ENCODE peak calls at places on chromosome 3, in four cellular contexts. Q is H9, W is neural progenitor cell, P is HepG2. O is an unnamed sample.

GRCh38 chr3:173066044-173066679 is 74.9 kb downstream of the SPATA16 start:
- DNase-seq in Q (no peak), W (peak; percentile 6), P (no peak), O (no peak)

GRCh38 chr3:149077638-149078037 is 8.7 kb downstream of the HLTF start:
- DNase-seq in Q (no peak), W (no peak), P (no peak), O (no peak)

GRCh38 chr3:63791974-63792373 is 27.1 kb upstream of the C3orf49 start:
- DNase-seq in Q (no peak), W (peak; percentile 35), P (no peak), O (no peak)

GRCh38 chr3:10352146-10352911 is 31.4 kb upstream of the SEC13 start:
- DNase-seq in Q (no peak), W (no peak), P (no peak), O (no peak)

GRCh38 chr3:118734664-118735063 is 300.0 kb downstream of the IGSF11 start:
- DNase-seq in Q (no peak), W (no peak), P (no peak), O (no peak)

GRCh38 chr3:118077332-118077731 is 957.3 kb downstream of the IGSF11 start:
- DNase-seq in Q (no peak), W (no peak), P (no peak), O (no peak)

GRCh38 chr3:178001670-178002101 is 534.5 kb upstream of the KCNMB2 start:
- DNase-seq in Q (no peak), W (no peak), P (no peak), O (peak; percentile 42)

GRCh38 chr3:112411425-112411824 is 78.5 kb downstream of the CD200 start:
- DNase-seq in Q (no peak), W (no peak), P (no peak), O (no peak)

GRCh38 chr3:110743202-110743601 is 328.4 kb upstream of the NECTIN3 start:
- DNase-seq in Q (no peak), W (peak; percentile 5), P (peak; percentile 83), O (no peak)

GRCh38 chr3:34022147-34022546 is 223.7 kb downstream of the PDCD6IP start:
- DNase-seq in Q (no peak), W (no peak), P (no peak), O (no peak)

GRCh38 chr3:45887285-45887684 is 942 bp downstream of the CCR9 start:
- DNase-seq in Q (no peak), W (no peak), P (no peak), O (no peak)
- H2AFZ ChIP-seq in Q (no peak overlapping the region), W (no peak overlapping the region), P (no peak overlapping the region), O (no peak overlapping the region)

GRCh38 chr3:46763178-46763577 is 45.5 kb upstream of the PRSS50 start:
- DNase-seq in Q (no peak), W (no peak), P (no peak), O (no peak)

GRCh38 chr3:46755646-46756045 is 38.0 kb upstream of the PRSS50 start:
- DNase-seq in Q (no peak), W (no peak), P (no peak), O (no peak)

GRCh38 chr3:46764206-46764605 is 46.5 kb upstream of the PRSS50 start:
- DNase-seq in Q (no peak), W (no peak), P (no peak), O (no peak)

GRCh38 chr3:46756642-46757041 is 39.0 kb upstream of the PRSS50 start:
- DNase-seq in Q (no peak), W (no peak), P (no peak), O (no peak)

GRCh38 chr3:46759239-46760152 is 41.8 kb upstream of the PRSS50 start:
- DNase-seq in Q (no peak), W (peak; percentile 10), P (no peak), O (no peak)
- H2AFZ ChIP-seq in Q (no peak overlapping the region), W (peak overlapping the region; percentile 54), P (no peak overlapping the region), O (no peak overlapping the region)

DNA sequence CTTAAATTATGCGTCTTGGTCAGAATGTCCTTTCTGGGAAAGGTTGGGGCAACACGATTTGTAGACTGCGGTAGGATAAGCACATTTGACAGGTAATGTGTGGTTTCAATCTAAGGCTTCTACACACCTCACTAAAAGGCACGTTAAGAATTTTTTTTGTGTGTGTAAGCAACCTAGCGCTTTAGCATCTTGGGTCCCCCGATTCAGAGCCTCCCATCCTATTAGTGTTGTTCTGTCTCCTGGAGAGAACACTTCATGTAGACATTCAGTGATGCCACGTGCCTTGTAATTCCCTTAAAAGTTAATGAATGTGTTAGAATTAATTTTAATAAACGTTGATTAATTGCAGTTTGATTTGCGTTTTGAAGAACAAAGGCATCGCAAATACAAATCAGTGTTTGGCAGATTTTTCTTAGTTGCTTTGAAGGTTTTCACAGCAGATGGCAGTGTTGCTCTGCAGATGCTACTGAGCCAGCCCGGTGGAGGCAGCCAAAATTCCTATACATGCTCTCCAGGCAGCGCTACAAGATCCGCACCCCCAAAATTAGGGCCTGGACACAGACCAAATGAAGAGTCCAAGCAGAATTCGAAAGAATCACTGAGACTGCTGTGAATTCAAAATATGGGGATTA is 63.5 kb downstream of the OTOL1 start:
- DNase-seq in Q (peak; percentile 64), W (peak; percentile 83), P (peak; percentile 28), O (peak; percentile 53)
- H2AFZ ChIP-seq in Q (no peak overlapping the region), W (no peak overlapping the region), P (no peak overlapping the region), O (no peak overlapping the region)

DNA sequence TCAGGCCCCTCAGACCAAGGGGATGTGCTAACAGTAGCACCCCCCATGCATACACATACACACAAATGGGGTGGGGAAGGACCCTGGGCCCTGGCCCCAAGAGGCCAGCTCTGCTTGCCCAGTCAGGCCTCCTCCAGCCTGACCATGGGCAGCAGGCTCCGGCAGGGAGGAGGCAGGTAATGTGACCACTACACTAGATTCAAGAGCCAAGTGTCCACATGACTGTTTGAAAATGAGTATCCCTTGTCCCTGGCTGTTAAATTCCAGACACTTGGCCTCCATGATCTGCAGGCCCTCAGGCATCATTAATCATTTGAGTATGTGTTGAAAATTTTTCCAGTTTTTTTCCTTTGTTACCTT is 13.9 kb upstream of the GNAI2 start:
- DNase-seq in Q (no peak), W (no peak), P (no peak), O (no peak)
- H2AFZ ChIP-seq in Q (no peak overlapping the region), W (no peak overlapping the region), P (no peak overlapping the region), O (no peak overlapping the region)

DNA sequence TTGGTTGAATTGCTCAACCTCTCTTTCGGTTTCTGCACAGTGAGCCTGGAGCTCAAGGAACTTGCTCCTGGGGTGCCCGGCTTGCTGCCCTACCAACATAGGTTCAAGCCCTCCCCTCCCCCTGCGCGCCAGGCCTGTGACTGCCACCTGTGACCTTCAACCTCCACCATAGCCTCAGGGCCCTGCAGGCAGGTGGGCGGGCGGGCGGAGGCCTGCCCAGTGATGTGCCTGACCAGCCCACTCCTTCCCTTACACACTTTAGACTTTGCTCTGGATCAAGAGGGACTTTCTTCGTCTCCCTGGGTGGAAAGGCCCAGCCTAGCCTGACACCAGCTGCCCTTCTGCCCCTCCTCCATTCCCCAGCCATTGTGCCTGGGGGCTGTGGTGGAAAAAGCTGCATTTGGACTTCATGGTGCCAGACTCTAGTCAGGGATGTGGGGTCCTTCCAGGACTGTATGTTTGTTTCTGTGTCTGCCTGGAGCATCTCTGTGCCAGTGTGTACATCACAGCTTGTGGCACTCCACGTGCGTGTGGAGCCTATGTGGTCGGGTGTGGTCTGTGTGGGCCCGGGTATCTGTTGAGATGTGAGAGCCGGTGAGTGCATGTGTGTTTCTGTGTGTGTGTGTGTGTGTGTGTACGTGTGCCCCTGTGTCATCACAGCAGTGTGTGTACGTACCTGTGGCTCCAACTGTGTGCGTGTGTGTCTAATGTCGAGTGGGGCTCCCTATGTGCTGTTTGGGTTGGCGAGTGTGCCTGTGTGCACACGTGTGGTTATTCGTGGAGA is 9.5 kb downstream of the PRKCD start:
- DNase-seq in Q (no peak), W (no peak), P (peak; percentile 51), O (peak; percentile 7)
- H2AFZ ChIP-seq in Q (no peak overlapping the region), W (no peak overlapping the region), P (no peak overlapping the region), O (no peak overlapping the region)

DNA sequence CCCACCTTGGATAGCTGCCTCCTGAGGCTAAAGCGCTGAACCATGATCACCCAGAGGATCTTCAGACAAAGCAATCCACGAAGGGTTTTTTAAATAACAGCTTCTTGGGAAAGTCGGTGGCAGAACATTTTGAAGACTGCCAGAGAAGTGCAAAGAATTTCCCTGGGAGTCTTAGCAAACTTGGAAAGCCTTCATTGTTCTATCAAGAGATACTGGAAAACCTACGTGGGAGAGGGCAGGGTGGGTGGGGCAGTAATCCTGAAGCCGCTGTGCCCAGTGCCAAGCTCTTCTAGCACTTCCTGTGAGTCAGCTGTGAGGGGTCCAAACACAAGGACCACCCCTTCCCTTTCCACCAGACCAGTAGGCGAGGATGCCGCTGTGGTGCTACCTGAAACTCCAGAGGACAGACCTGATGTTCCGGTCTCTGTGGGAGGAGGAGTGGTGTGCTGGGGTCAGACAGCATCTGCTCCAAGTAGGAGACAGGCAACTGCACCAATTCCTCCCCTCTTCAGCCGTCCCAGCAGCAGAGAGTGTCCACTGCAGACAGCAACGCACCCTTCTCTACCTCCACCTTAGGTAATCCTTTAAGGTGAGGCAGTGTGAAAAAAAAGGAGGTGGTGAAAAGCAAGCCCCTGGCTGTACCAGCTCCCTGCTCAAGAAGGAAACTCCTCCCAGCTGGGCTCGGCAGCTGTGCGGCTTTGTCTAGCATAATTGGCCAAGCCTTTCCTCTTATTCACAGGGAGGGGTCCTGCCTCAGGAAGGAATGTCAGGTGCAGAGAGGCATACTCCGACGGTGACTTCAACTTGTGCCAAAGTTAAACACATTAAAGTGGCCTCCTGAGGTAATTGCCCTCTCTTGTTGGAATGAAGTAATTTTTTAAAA is 99.0 kb downstream of the TMCC1 start:
- DNase-seq in Q (peak; percentile 92), W (peak; percentile 87), P (peak; percentile 22), O (peak; percentile 15)
- H2AFZ ChIP-seq in Q (no peak overlapping the region), W (no peak overlapping the region), P (no peak overlapping the region), O (no peak overlapping the region)

DNA sequence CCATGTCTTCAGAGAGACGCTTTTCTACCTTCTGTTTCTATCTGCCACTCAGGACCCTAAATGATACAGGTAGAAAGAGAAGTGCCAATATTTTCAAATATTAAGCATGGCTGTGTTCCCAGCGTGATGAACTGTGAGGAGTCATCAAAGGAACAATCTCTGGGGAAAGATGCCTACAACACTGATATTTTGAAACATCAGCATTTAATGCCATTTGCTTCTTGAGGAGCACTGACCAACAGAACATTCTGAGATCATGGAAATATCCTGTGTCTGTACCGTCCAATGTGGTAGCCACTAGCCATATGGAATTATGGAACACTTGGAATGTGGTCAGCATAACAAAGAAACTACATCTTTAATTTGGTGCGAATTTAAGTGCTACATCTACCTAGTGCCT is 117.9 kb upstream of the COL6A5 start:
- DNase-seq in Q (no peak), W (no peak), P (no peak), O (no peak)
- H2AFZ ChIP-seq in Q (no peak overlapping the region), W (no peak overlapping the region), P (no peak overlapping the region), O (no peak overlapping the region)

GRCh38 chr3:191198886-191199285 is at the start of gene OSTN:
- DNase-seq in Q (no peak), W (no peak), P (no peak), O (no peak)
- H2AFZ ChIP-seq in Q (no peak within 1 kb of the TSS), W (no peak within 1 kb of the TSS), P (no peak within 1 kb of the TSS), O (no peak within 1 kb of the TSS)

O was measured in DND-41.